ENCODE peak calls at places on chromosome 17, in eight cellular contexts. B is left lung; F is MM.1S; A is CD8-positive, alpha-beta memory T cell; M is cardiac muscle cell; W is thoracic aorta; U is endothelial cell of umbilical vein; L is lung. Y is an unnamed sample.

GRCh38 chr17:13541032-13541480 is 60.7 kb downstream of the HS3ST3A1 start:
- DNase-seq in B (no peak), F (no peak), A (no peak), M (peak; percentile 95), W (no peak), U (no peak), L (no peak), Y (no peak)

GRCh38 chr17:38898812-38899348 is 26.5 kb upstream of the LASP1NB start:
- DNase-seq in B (peak; percentile 72), F (peak; percentile 95), A (peak; percentile 73), M (peak; percentile 38), W (no peak), U (peak; percentile 41), L (peak; percentile 53), Y (peak; percentile 71)

GRCh38 chr17:6303664-6304063 is 131.3 kb downstream of the AIPL1 start:
- DNase-seq in B (no peak), F (peak; percentile 49), A (no peak), M (peak; percentile 13), W (no peak), U (peak; percentile 53), L (no peak), Y (no peak)

GRCh38 chr17:40538019-40538935 is 27.0 kb downstream of the CCR7 start:
- DNase-seq in B (peak; percentile 70), F (no peak), A (no peak), M (no peak), W (no peak), U (no peak), L (peak; percentile 78), Y (no peak)

GRCh38 chr17:67358612-67359011 is 7.8 kb downstream of the PSMD12 start:
- DNase-seq in B (no peak), F (no peak), A (no peak), M (no peak), W (no peak), U (no peak), L (no peak), Y (no peak)

GRCh38 chr17:32298298-32298697 is 32.7 kb downstream of the RHBDL3 start:
- DNase-seq in B (no peak), F (no peak), A (no peak), M (no peak), W (no peak), U (no peak), L (no peak), Y (no peak)

GRCh38 chr17:42574463-42574862 is 3.1 kb downstream of the PSMC3IP start:
- DNase-seq in B (no peak), F (no peak), A (no peak), M (no peak), W (no peak), U (no peak), L (no peak), Y (no peak)

GRCh38 chr17:4074831-4075495 is 67.9 kb downstream of the ZZEF1 start:
- DNase-seq in B (no peak), F (peak; percentile 73), A (no peak), M (peak; percentile 68), W (no peak), U (peak; percentile 43), L (no peak), Y (no peak)

GRCh38 chr17:40259505-40259904 is 28.2 kb upstream of the CDC6 start:
- DNase-seq in B (no peak), F (no peak), A (no peak), M (no peak), W (no peak), U (no peak), L (no peak), Y (no peak)

GRCh38 chr17:16418684-16419066 is 3.3 kb downstream of the TRPV2 start:
- DNase-seq in B (no peak), F (no peak), A (no peak), M (no peak), W (no peak), U (no peak), L (no peak), Y (no peak)

GRCh38 chr17:49680314-49680713 is 2.4 kb upstream of the SPOP start:
- DNase-seq in B (no peak), F (no peak), A (no peak), M (no peak), W (no peak), U (no peak), L (no peak), Y (no peak)

GRCh38 chr17:55728361-55728760 is 5.7 kb upstream of the TMEM100 start:
- DNase-seq in B (no peak), F (no peak), A (no peak), M (no peak), W (no peak), U (no peak), L (no peak), Y (no peak)

GRCh38 chr17:60141111-60142018 is 8.4 kb upstream of the CA4 start:
- DNase-seq in B (no peak), F (no peak), A (no peak), M (peak; percentile 46), W (no peak), U (no peak), L (no peak), Y (no peak)

GRCh38 chr17:36611345-36612072 is 10.1 kb downstream of the MRM1 start:
- DNase-seq in B (no peak), F (no peak), A (no peak), M (peak; percentile 85), W (no peak), U (no peak), L (no peak), Y (no peak)

GRCh38 chr17:29242790-29243189 is 3.9 kb upstream of the CRYBA1 start:
- DNase-seq in B (no peak), F (no peak), A (no peak), M (no peak), W (no peak), U (no peak), L (no peak), Y (no peak)

GRCh38 chr17:35742496-35742895 is 10.5 kb downstream of the GAS2L2 start:
- DNase-seq in B (no peak), F (no peak), A (no peak), M (no peak), W (no peak), U (no peak), L (no peak), Y (no peak)

GRCh38 chr17:2170023-2170422 is 115.1 kb downstream of the HIC1 start:
- DNase-seq in B (no peak), F (peak; percentile 54), A (no peak), M (no peak), W (no peak), U (no peak), L (no peak), Y (no peak)

GRCh38 chr17:2174048-2174447 is 119.1 kb downstream of the HIC1 start:
- DNase-seq in B (no peak), F (no peak), A (no peak), M (no peak), W (no peak), U (no peak), L (no peak), Y (no peak)

GRCh38 chr17:2173005-2173404 is 118.1 kb downstream of the HIC1 start:
- DNase-seq in B (peak; percentile 67), F (no peak), A (no peak), M (peak; percentile 45), W (no peak), U (peak; percentile 36), L (peak; percentile 49), Y (no peak)

GRCh38 chr17:2172447-2172938 is 117.6 kb downstream of the HIC1 start:
- DNase-seq in B (no peak), F (no peak), A (no peak), M (peak; percentile 81), W (no peak), U (no peak), L (peak; percentile 54), Y (no peak)

GRCh38 chr17:2171725-2172446 is 117.0 kb downstream of the HIC1 start:
- DNase-seq in B (peak; percentile 83), F (no peak), A (no peak), M (peak; percentile 99), W (peak; percentile 54), U (peak; percentile 98), L (peak; percentile 79), Y (no peak)
- H3K4me1 ChIP-seq in B (peaks cover 48% of the 10 kb centered on the region), F (no peaks in the 10 kb centered on the region), A (no peaks in the 10 kb centered on the region), M (peaks cover 63% of the 10 kb centered on the region), W (peaks cover 31% of the 10 kb centered on the region), U (peaks cover 55% of the 10 kb centered on the region), L (peaks cover 33% of the 10 kb centered on the region), Y (no peaks in the 10 kb centered on the region)

GRCh38 chr17:74393323-74393942 is 26.1 kb downstream of the GPR142 start:
- DNase-seq in B (no peak), F (no peak), A (no peak), M (peak; percentile 41), W (no peak), U (no peak), L (no peak), Y (no peak)

GRCh38 chr17:74394977-74395376 is 27.7 kb downstream of the GPR142 start:
- DNase-seq in B (no peak), F (no peak), A (no peak), M (no peak), W (no peak), U (no peak), L (no peak), Y (no peak)

GRCh38 chr17:74394275-74394950 is 27.1 kb downstream of the GPR142 start:
- DNase-seq in B (no peak), F (no peak), A (no peak), M (no peak), W (no peak), U (no peak), L (no peak), Y (no peak)

GRCh38 chr17:74392848-74393247 is 25.5 kb downstream of the GPR142 start:
- DNase-seq in B (no peak), F (no peak), A (no peak), M (no peak), W (no peak), U (no peak), L (no peak), Y (no peak)

GRCh38 chr17:74396567-74396966 is 29.3 kb downstream of the GPR142 start:
- DNase-seq in B (no peak), F (no peak), A (no peak), M (no peak), W (no peak), U (no peak), L (no peak), Y (no peak)
- H3K4me3 ChIP-seq in B (no peak overlapping the region), F (no peak overlapping the region), A (no peak overlapping the region), M (no peak overlapping the region), W (no peak overlapping the region), U (no peak overlapping the region), L (no peak overlapping the region), Y (no peak overlapping the region)

GRCh38 chr17:77124192-77124908 is 16.4 kb upstream of the SEC14L1 start:
- DNase-seq in B (peak; percentile 60), F (no peak), A (no peak), M (peak; percentile 84), W (no peak), U (peak; percentile 98), L (no peak), Y (no peak)
- H3K4me1 ChIP-seq in B (peaks cover 15% of the 10 kb centered on the region), F (no peaks in the 10 kb centered on the region), A (peaks cover 17% of the 10 kb centered on the region), M (no peaks in the 10 kb centered on the region), W (peaks cover 33% of the 10 kb centered on the region), U (peaks cover 63% of the 10 kb centered on the region), L (peaks cover 3% of the 10 kb centered on the region), Y (peaks cover 17% of the 10 kb centered on the region)

GRCh38 chr17:57615836-57616235 is 129.3 kb downstream of the CCDC182 start:
- DNase-seq in B (no peak), F (no peak), A (no peak), M (no peak), W (no peak), U (no peak), L (no peak), Y (no peak)
- H3K4me3 ChIP-seq in B (no peak overlapping the region), F (no peak overlapping the region), A (no peak overlapping the region), M (no peak overlapping the region), W (no peak overlapping the region), U (no peak overlapping the region), L (no peak overlapping the region), Y (no peak overlapping the region)